ENCODE peak calls at places on chromosomes 1 and 21, in seven cellular contexts. I is neural progenitor cell, W is AG04450, Y is dorsolateral prefrontal cortex, R is uterus, X is IMR-90, G is neuronal stem cell. H is an unnamed sample.

GRCh38 chr21:28228624-28228995 is 764.1 kb downstream of the LTN1 start:
- DNase-seq in X (no peak), Y (no peak), W (no peak), G (no peak), R (no peak), I (no peak), H (no peak)

GRCh38 chr21:44351535-44352252 is 1.7 kb upstream of the TRPM2 start:
- DNase-seq in G (no peak), R (no peak), W (no peak), X (no peak), I (no peak), Y (no peak), H (no peak)

GRCh38 chr1:182084487-182085316 is 23.2 kb upstream of the ZNF648 start:
- DNase-seq in I (peak; percentile 90), G (peak; percentile 86), Y (peak; percentile 90), R (peak; percentile 92), W (no peak), X (peak; percentile 50), H (peak; percentile 89)

GRCh38 chr1:194873328-194873923 is 1687.0 kb upstream of the B3GALT2 start:
- DNase-seq in I (no peak), X (peak; percentile 14), W (no peak), R (no peak), G (no peak), Y (no peak), H (no peak)

GRCh38 chr1:26164036-26164927 is 4.5 kb downstream of the C1orf232 start:
- DNase-seq in X (no peak), G (peak; percentile 80), W (no peak), Y (peak; percentile 73), R (no peak), I (peak; percentile 91), H (no peak)

GRCh38 chr1:165862448-165862847 is 35.0 kb downstream of the UCK2 start:
- DNase-seq in X (no peak), Y (no peak), I (no peak), R (no peak), G (no peak), W (no peak), H (no peak)

GRCh38 chr21:43864806-43865470 is at the start of gene AGPAT3:
- DNase-seq in Y (no peak), W (no peak), R (no peak), G (no peak), X (no peak), I (peak; percentile 65), H (no peak)

GRCh38 chr1:238409947-238410346 is 519.2 kb upstream of the ZP4 start:
- DNase-seq in R (no peak), I (no peak), W (no peak), Y (no peak), X (peak; percentile 44), G (no peak), H (no peak)

GRCh38 chr1:247539214-247539613 is 3.0 kb upstream of the OR2C3 start:
- DNase-seq in X (no peak), G (no peak), R (no peak), W (no peak), I (no peak), Y (no peak), H (no peak)

GRCh38 chr1:94961582-94961981 is 34.7 kb upstream of the CNN3 start:
- DNase-seq in G (no peak), W (no peak), I (no peak), R (no peak), X (no peak), Y (no peak), H (no peak)

GRCh38 chr1:64894438-64895196 is 71.7 kb downstream of the JAK1 start:
- DNase-seq in I (no peak), Y (no peak), X (no peak), R (no peak), G (no peak), W (no peak), H (no peak)

GRCh38 chr1:48530727-48531351 is 58.8 kb upstream of the SPATA6 start:
- DNase-seq in Y (peak; percentile 72), I (peak; percentile 96), R (no peak), X (peak; percentile 29), G (peak; percentile 87), W (peak; percentile 4), H (peak; percentile 61)

GRCh38 chr1:41359211-41360073 is 1.8 kb upstream of the FOXO6 start:
- DNase-seq in G (no peak), I (peak; percentile 1), R (peak; percentile 21), X (no peak), Y (no peak), W (no peak), H (no peak)

GRCh38 chr1:94539496-94539895 is 2.1 kb downstream of the F3 start:
- DNase-seq in Y (no peak), G (no peak), R (no peak), I (no peak), X (peak; percentile 55), W (no peak), H (no peak)

GRCh38 chr21:16347223-16347622 is 617.4 kb downstream of the USP25 start:
- DNase-seq in I (no peak), Y (no peak), X (no peak), G (no peak), W (no peak), R (no peak), H (no peak)

GRCh38 chr1:104780470-104781078 is 1030.9 kb downstream of the AMY1C start:
- DNase-seq in W (no peak), X (peak; percentile 1), R (no peak), I (peak; percentile 50), G (peak; percentile 35), Y (no peak), H (no peak)

GRCh38 chr1:155250246-155250632 is 5.0 kb downstream of the ENTREP3 start:
- DNase-seq in I (no peak), X (no peak), G (no peak), Y (no peak), W (no peak), R (no peak), H (no peak)
- H3K4me3 ChIP-seq in I (peak overlapping the region; percentile 47), X (no peak overlapping the region), G (no peak overlapping the region), Y (peak overlapping the region; percentile 51), W (peak overlapping the region; percentile 10), R (no peak overlapping the region), H (no peak overlapping the region)

GRCh38 chr1:214280386-214281029 is 451 bp upstream of the SMYD2 start:
- DNase-seq in Y (peak; percentile 51), X (peak; percentile 37), I (peak; percentile 58), W (no peak), R (peak; percentile 21), G (peak; percentile 36), H (peak; percentile 41)

GRCh38 chr1:214281902-214282695 is 1.1 kb downstream of the SMYD2 start:
- DNase-seq in I (peak; percentile 17), Y (no peak), G (no peak), W (peak; percentile 36), R (peak; percentile 61), X (peak; percentile 69), H (peak; percentile 57)

GRCh38 chr1:214281030-214281901 is at the start of gene SMYD2:
- DNase-seq in G (peak; percentile 52), X (peak; percentile 35), Y (peak; percentile 82), W (no peak), I (peak; percentile 78), R (peak; percentile 57), H (peak; percentile 62)

GRCh38 chr1:214285622-214286440 is 4.9 kb downstream of the SMYD2 start:
- DNase-seq in I (no peak), Y (no peak), G (no peak), X (no peak), W (no peak), R (no peak), H (no peak)

DNA sequence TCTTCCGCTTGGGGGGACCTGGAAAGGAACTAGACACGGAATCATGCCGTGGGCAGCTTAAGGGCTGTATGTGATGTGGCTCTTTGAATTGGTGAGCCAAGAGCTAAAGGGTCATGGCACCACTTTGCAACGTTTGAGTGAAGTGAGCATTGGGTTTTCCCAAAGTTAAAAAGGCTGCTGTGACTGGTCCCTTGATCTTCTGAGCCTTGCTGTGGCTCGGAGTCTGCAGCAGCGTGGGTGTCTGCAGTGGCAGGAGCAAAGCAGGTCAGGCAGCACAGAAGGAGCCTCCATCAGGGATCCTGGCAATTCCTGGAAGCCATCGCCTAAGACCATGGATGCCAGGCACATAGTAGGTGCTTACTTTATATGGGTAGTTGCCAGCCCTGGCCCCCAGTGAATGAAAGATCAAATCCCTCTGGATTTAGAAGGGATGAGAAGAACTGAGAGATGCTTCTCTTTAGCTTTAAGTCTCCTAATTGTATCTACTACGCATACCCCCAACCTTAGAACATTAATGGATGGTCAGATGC is 1.8 kb downstream of the SMYD2 start:
- DNase-seq in Y (no peak), I (no peak), X (no peak), G (no peak), W (no peak), R (no peak), H (no peak)
- H3K27ac ChIP-seq in Y (no peak overlapping the region), I (no peak overlapping the region), X (no peak overlapping the region), G (no peak overlapping the region), W (no peak overlapping the region), R (no peak overlapping the region), H (peak overlapping the region; percentile 98)

GRCh38 chr21:21238882-21239400 is 240.7 kb downstream of the NCAM2 start:
- DNase-seq in I (no peak), W (no peak), Y (no peak), G (no peak), X (peak; percentile 22), R (no peak), H (no peak)

GRCh38 chr21:21232320-21232719 is 234.1 kb downstream of the NCAM2 start:
- DNase-seq in G (peak; percentile 32), W (peak; percentile 29), I (peak; percentile 42), R (no peak), X (peak; percentile 71), Y (no peak), H (no peak)

DNA sequence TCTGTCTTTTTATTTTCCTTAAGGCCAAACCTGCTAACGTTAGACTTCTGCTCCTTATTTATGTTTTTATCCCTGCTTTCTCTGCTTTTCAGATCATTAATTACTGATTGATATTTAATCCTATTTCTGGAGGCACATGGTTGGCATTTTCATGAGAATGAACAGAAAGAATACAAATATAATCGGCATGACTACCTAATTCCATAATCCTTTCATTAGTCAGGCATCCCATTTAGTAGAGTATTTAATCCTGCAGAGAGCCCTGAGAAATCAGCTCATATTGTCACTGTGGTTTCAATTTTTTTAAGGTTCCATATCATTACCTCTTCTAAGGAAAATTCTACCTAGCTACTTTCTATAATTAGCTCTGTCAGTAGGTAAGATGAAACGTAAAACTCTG is 238.8 kb downstream of the NCAM2 start:
- DNase-seq in X (no peak), Y (no peak), W (no peak), G (no peak), R (no peak), I (no peak), H (no peak)
- H3K27me3 ChIP-seq in X (no peaks in the 10 kb centered on the region), Y (no peaks in the 10 kb centered on the region), W (no peaks in the 10 kb centered on the region), G (no peaks in the 10 kb centered on the region), R (no peaks in the 10 kb centered on the region), I (no peaks in the 10 kb centered on the region), H (no peaks in the 10 kb centered on the region)

GRCh38 chr1:160910351-160910750 is 25.4 kb upstream of the ITLN1 start:
- DNase-seq in W (no peak), R (no peak), Y (no peak), I (no peak), X (no peak), G (no peak), H (no peak)

GRCh38 chr1:160911925-160912324 is 26.9 kb upstream of the ITLN1 start:
- DNase-seq in I (no peak), G (no peak), X (no peak), W (no peak), R (no peak), Y (no peak), H (no peak)

GRCh38 chr1:160916666-160917065 is 31.7 kb upstream of the ITLN1 start:
- DNase-seq in R (no peak), G (no peak), W (no peak), Y (no peak), X (no peak), I (no peak), H (no peak)

GRCh38 chr1:160907976-160908375 is 23.0 kb upstream of the ITLN1 start:
- DNase-seq in I (no peak), G (no peak), X (no peak), Y (no peak), R (no peak), W (no peak), H (no peak)

GRCh38 chr1:160911441-160911840 is 26.5 kb upstream of the ITLN1 start:
- DNase-seq in W (no peak), I (no peak), R (no peak), Y (no peak), X (peak; percentile 3), G (no peak), H (peak; percentile 45)
- H3K4me3 ChIP-seq in W (no peak overlapping the region), I (no peak overlapping the region), R (no peak overlapping the region), Y (no peak overlapping the region), X (no peak overlapping the region), G (no peak overlapping the region), H (no peak overlapping the region)